ENCODE peak calls at places on chromosomes 7 and 10, in four cellular contexts. G is amniotic stem cell, C is lung microvascular endothelial cell, O is right lobe of liver. N is an unnamed sample.

GRCh38 chr10:76981251-76981650 is 656.4 kb downstream of the KCNMA1 start:
- DNase-seq in G (no peak), O (no peak), C (no peak), N (no peak)

GRCh38 chr10:73207883-73208282 is 39.2 kb downstream of the DNAJC9 start:
- DNase-seq in G (no peak), C (no peak), O (no peak), N (no peak)

GRCh38 chr7:155071916-155072315 is 1.8 kb downstream of the HTR5A start:
- DNase-seq in O (no peak), G (no peak), C (no peak), N (no peak)

GRCh38 chr7:53811555-53812079 is 730.6 kb upstream of the VSTM2A start:
- DNase-seq in C (no peak), O (no peak), G (no peak), N (no peak)

GRCh38 chr10:132496360-132497082 is 41.1 kb upstream of the INPP5A start:
- DNase-seq in C (no peak), G (no peak), O (no peak), N (no peak)

GRCh38 chr7:2796358-2797352 is 47.5 kb downstream of the GNA12 start:
- DNase-seq in O (no peak), G (no peak), C (peak), N (no peak)

GRCh38 chr10:125001313-125002043 is 59.6 kb downstream of the ZRANB1 start:
- DNase-seq in G (no peak), O (peak), C (no peak), N (no peak)

GRCh38 chr7:12475362-12476063 is 71.8 kb upstream of the VWDE start:
- DNase-seq in G (peak), O (no peak), C (peak), N (no peak)

GRCh38 chr10:80486785-80487421 is 32.8 kb downstream of the TSPAN14 start:
- DNase-seq in C (no peak), O (no peak), G (no peak), N (no peak)

GRCh38 chr10:98423691-98424120 is 8.7 kb upstream of the PYROXD2 start:
- DNase-seq in G (no peak), C (no peak), O (no peak), N (no peak)

GRCh38 chr7:98281757-98282652 is 519 bp downstream of the BRI3 start:
- DNase-seq in C (peak), G (no peak), O (peak), N (no peak)

GRCh38 chr7:90246184-90246583 is 1.2 kb downstream of the CFAP69 start:
- DNase-seq in O (no peak), C (peak), G (no peak), N (no peak)

GRCh38 chr10:121437596-121437995 is 160.6 kb downstream of the FGFR2 start:
- DNase-seq in G (no peak), C (no peak), O (no peak), N (no peak)

GRCh38 chr10:2978111-2978510 is 89.2 kb upstream of the PFKP start:
- DNase-seq in C (peak), O (no peak), G (no peak), N (no peak)

GRCh38 chr10:17504547-17505245 is 50.3 kb upstream of the ST8SIA6 start:
- DNase-seq in O (no peak), C (peak), G (no peak), N (no peak)

GRCh38 chr10:70656489-70656888 is 15.8 kb upstream of the ADAMTS14 start:
- DNase-seq in O (peak), C (peak), G (peak), N (peak)

GRCh38 chr10:84659027-84659426 is 330.6 kb downstream of the CCSER2 start:
- DNase-seq in C (no peak), G (no peak), O (no peak), N (no peak)

GRCh38 chr7:114825423-114825951 is 96.4 kb upstream of the MDFIC start:
- DNase-seq in O (no peak), G (no peak), C (no peak), N (no peak)

GRCh38 chr10:4650109-4650508 is 175.9 kb upstream of the AKR1E2 start:
- DNase-seq in O (no peak), G (no peak), C (peak), N (peak)